ENCODE peak calls at places on chromosomes 16 and 17, in ten cellular contexts. A is sciatic nerve; K is heart left ventricle; S is left lung; T is lung; C is stimulated activated naive CD8-positive, alpha-beta T cell treated with anti-CD3 and anti-CD28 coated beads, Interleukin-15, Interleukin-2, amounts not matched to agents 100 U/mL and 50 U/mL, for 24 hours; N is activated T-cell treated with anti-CD3 and anti-CD28 coated beads, Interleukin-2, amount 50 U/mL, for 72 hours; U is IMR-90; E is upper lobe of left lung; Q is stimulated activated naive B cell treated with anti-CD40 and anti-IgM and Interleukin-4, amounts not matched to agents 10 μg/mL and 1 μg/mL and 100 μg/mL, for 72 hours. Z is an unnamed sample.

GRCh38 chr16:85555549-85556455 is 57.3 kb upstream of the GSE1 start:
- ATAC-seq in A (no peak), K (peak), S (peak), T (no peak), C (no peak), N (no peak), U (no peak), E (no peak), Q (no peak), Z (no peak)

GRCh38 chr16:81836279-81837054 is 57.4 kb downstream of the PLCG2 start:
- ATAC-seq in A (no peak), K (no peak), S (no peak), T (no peak), C (peak), N (peak), U (no peak), E (no peak), Q (peak), Z (peak)

GRCh38 chr17:48391460-48391859 is 38.6 kb downstream of the SKAP1 start:
- ATAC-seq in A (no peak), K (no peak), S (no peak), T (no peak), C (no peak), N (peak), U (no peak), E (no peak), Q (peak), Z (no peak)

GRCh38 chr17:57557793-57558681 is 187.1 kb downstream of the CCDC182 start:
- ATAC-seq in A (no peak), K (no peak), S (peak), T (no peak), C (no peak), N (no peak), U (peak), E (peak), Q (peak), Z (no peak)

GRCh38 chr17:55708575-55708974 is 14.1 kb downstream of the TMEM100 start:
- ATAC-seq in A (no peak), K (no peak), S (no peak), T (no peak), C (no peak), N (no peak), U (peak), E (no peak), Q (no peak), Z (no peak)

GRCh38 chr17:57537524-57538410 is 207.3 kb downstream of the CCDC182 start:
- ATAC-seq in A (peak), K (peak), S (no peak), T (no peak), C (no peak), N (no peak), U (no peak), E (no peak), Q (peak), Z (no peak)

GRCh38 chr17:28620010-28620409 is 6.0 kb upstream of the RSKR start:
- ATAC-seq in A (no peak), K (no peak), S (no peak), T (no peak), C (no peak), N (no peak), U (no peak), E (no peak), Q (no peak), Z (no peak)

GRCh38 chr17:63480192-63480784 is 3.4 kb downstream of the ACE start:
- ATAC-seq in A (no peak), K (no peak), S (no peak), T (no peak), C (no peak), N (no peak), U (no peak), E (no peak), Q (no peak), Z (no peak)

GRCh38 chr16:28883221-28883996 is 5.1 kb downstream of the ATP2A1 start:
- ATAC-seq in A (no peak), K (no peak), S (no peak), T (no peak), C (no peak), N (no peak), U (no peak), E (no peak), Q (no peak), Z (no peak)

GRCh38 chr16:9362050-9362449 is 270.6 kb downstream of the HAPSTR1 start:
- ATAC-seq in A (no peak), K (no peak), S (no peak), T (no peak), C (no peak), N (no peak), U (no peak), E (no peak), Q (no peak), Z (no peak)

GRCh38 chr17:76558210-76559095 is 18.6 kb downstream of the PRCD start:
- ATAC-seq in A (peak), K (peak), S (peak), T (no peak), C (peak), N (peak), U (peak), E (no peak), Q (no peak), Z (no peak)

GRCh38 chr16:2226918-2227317 is 3.5 kb downstream of the E4F1 start:
- ATAC-seq in A (no peak), K (no peak), S (no peak), T (no peak), C (no peak), N (no peak), U (no peak), E (no peak), Q (no peak), Z (no peak)

GRCh38 chr17:80497726-80498241 is 21.4 kb upstream of the NPTX1 start:
- ATAC-seq in A (no peak), K (no peak), S (no peak), T (no peak), C (no peak), N (peak), U (no peak), E (no peak), Q (no peak), Z (no peak)

GRCh38 chr17:50731575-50732460 is 12.4 kb downstream of the LUC7L3 start:
- ATAC-seq in A (no peak), K (no peak), S (peak), T (no peak), C (no peak), N (no peak), U (no peak), E (no peak), Q (no peak), Z (no peak)

GRCh38 chr17:30225919-30226553 is 9.5 kb downstream of the SLC6A4 start:
- ATAC-seq in A (no peak), K (no peak), S (no peak), T (no peak), C (no peak), N (no peak), U (no peak), E (no peak), Q (no peak), Z (no peak)

GRCh38 chr17:21242026-21242700 is 11.0 kb downstream of the NATD1 start:
- ATAC-seq in A (peak), K (peak), S (no peak), T (no peak), C (no peak), N (no peak), U (peak), E (no peak), Q (no peak), Z (no peak)

GRCh38 chr16:78607465-78607864 is 508.0 kb downstream of the WWOX start:
- ATAC-seq in A (no peak), K (peak), S (peak), T (peak), C (no peak), N (no peak), U (no peak), E (peak), Q (no peak), Z (no peak)

GRCh38 chr16:74199066-74199841 is 97.4 kb upstream of the PSMD7 start:
- ATAC-seq in A (no peak), K (no peak), S (no peak), T (no peak), C (no peak), N (no peak), U (peak), E (no peak), Q (no peak), Z (no peak)

GRCh38 chr17:77564278-77564920 is 394.1 kb upstream of the TNRC6C start:
- ATAC-seq in A (no peak), K (peak), S (no peak), T (no peak), C (no peak), N (no peak), U (no peak), E (no peak), Q (no peak), Z (no peak)

GRCh38 chr17:81179220-81179619 is 13.2 kb upstream of the AATK start:
- ATAC-seq in A (peak), K (no peak), S (no peak), T (no peak), C (no peak), N (no peak), U (no peak), E (no peak), Q (no peak), Z (no peak)

GRCh38 chr17:63075969-63076368 is 109.9 kb downstream of the TANC2 start:
- ATAC-seq in A (no peak), K (no peak), S (no peak), T (no peak), C (no peak), N (no peak), U (no peak), E (no peak), Q (no peak), Z (no peak)

GRCh38 chr17:8698142-8699050 is 46.2 kb downstream of the CCDC42 start:
- ATAC-seq in A (peak), K (peak), S (peak), T (no peak), C (no peak), N (no peak), U (peak), E (peak), Q (no peak), Z (no peak)

GRCh38 chr16:51759329-51759728 is 608.3 kb upstream of the SALL1 start:
- ATAC-seq in A (no peak), K (no peak), S (no peak), T (no peak), C (no peak), N (no peak), U (no peak), E (no peak), Q (no peak), Z (no peak)

GRCh38 chr17:80103061-80103481 is 1.7 kb downstream of the GAA start:
- ATAC-seq in A (no peak), K (no peak), S (no peak), T (no peak), C (no peak), N (no peak), U (no peak), E (no peak), Q (no peak), Z (no peak)

GRCh38 chr16:56512025-56512424 is 7.8 kb downstream of the BBS2 start:
- ATAC-seq in A (no peak), K (no peak), S (no peak), T (no peak), C (no peak), N (no peak), U (no peak), E (no peak), Q (no peak), Z (no peak)